ENCODE peak calls at places on chromosomes 1 and 21, in seven cellular contexts. H, U, B, E, X, J and Y are unnamed samples.

GRCh38 chr21:45306453-45306831 is 18.7 kb upstream of the POFUT2 start:
- DNase-seq in U (no peak), X (no peak), B (no peak), J (no peak), H (peak), E (no peak), Y (no peak)

GRCh38 chr1:20903452-20903851 is 116.3 kb upstream of the HP1BP3 start:
- DNase-seq in B (no peak), X (no peak), H (no peak), J (peak), U (peak), E (no peak), Y (peak)

GRCh38 chr1:24231701-24232100 is 44.6 kb upstream of the IFNLR1 start:
- DNase-seq in H (no peak), E (no peak), B (no peak), X (no peak), U (no peak), J (no peak), Y (no peak)

GRCh38 chr1:39845569-39846566 is 37.4 kb downstream of the TRIT1 start:
- DNase-seq in J (peak), B (peak), E (peak), U (peak), H (peak), X (peak), Y (peak)

GRCh38 chr1:29577512-29577911 is 341.2 kb downstream of the PTPRU start:
- DNase-seq in U (no peak), X (no peak), B (no peak), J (no peak), E (no peak), H (no peak), Y (no peak)

GRCh38 chr1:236395780-236396664 is 1.9 kb downstream of the EDARADD start:
- DNase-seq in B (no peak), J (no peak), X (no peak), E (no peak), U (no peak), H (no peak), Y (no peak)

GRCh38 chr1:89274431-89274857 is 1.8 kb upstream of the GBP5 start:
- DNase-seq in U (peak), B (peak), J (no peak), H (peak), E (peak), X (no peak), Y (peak)

GRCh38 chr1:157497284-157497683 is 55.0 kb downstream of the FCRL5 start:
- DNase-seq in U (no peak), B (no peak), X (no peak), J (no peak), H (no peak), E (no peak), Y (no peak)

GRCh38 chr1:31830511-31830910 is 14.7 kb upstream of the SPOCD1 start:
- DNase-seq in X (no peak), E (no peak), J (no peak), B (no peak), H (no peak), U (no peak), Y (no peak)

GRCh38 chr1:109365642-109366204 is 32.0 kb downstream of the SORT1 start:
- DNase-seq in U (no peak), H (no peak), J (no peak), B (no peak), X (no peak), E (peak), Y (no peak)

GRCh38 chr1:63817152-63817667 is 43.4 kb downstream of the ROR1 start:
- DNase-seq in H (no peak), U (peak), E (no peak), X (no peak), B (peak), J (peak), Y (no peak)

GRCh38 chr21:33402011-33402979 is 918 bp upstream of the IFNGR2 start:
- DNase-seq in X (peak), J (peak), H (peak), U (no peak), B (peak), E (peak), Y (peak)

GRCh38 chr1:84282780-84283333 is 18.7 kb upstream of the SAMD13 start:
- DNase-seq in E (no peak), U (no peak), J (no peak), H (no peak), X (no peak), B (no peak), Y (no peak)

GRCh38 chr21:20302084-20302483 is 696.1 kb upstream of the NCAM2 start:
- DNase-seq in U (no peak), X (no peak), E (no peak), H (no peak), J (no peak), B (no peak), Y (no peak)

GRCh38 chr1:226073184-226073950 is 10.9 kb downstream of the H3-3A start:
- DNase-seq in B (no peak), X (no peak), H (no peak), J (no peak), U (no peak), E (no peak), Y (no peak)

GRCh38 chr1:11281518-11282331 is 8.7 kb downstream of the UBIAD1 start:
- DNase-seq in J (peak), H (peak), B (peak), E (peak), X (no peak), U (peak), Y (peak)

GRCh38 chr21:22363504-22363903 is 1365.3 kb downstream of the NCAM2 start:
- DNase-seq in X (no peak), B (no peak), E (no peak), J (no peak), U (no peak), H (no peak), Y (no peak)

GRCh38 chr1:59455206-59455605 is 158.3 kb downstream of the FGGY start:
- DNase-seq in U (peak), E (peak), X (no peak), J (peak), H (no peak), B (peak), Y (peak)

GRCh38 chr1:43509007-43509739 is 21.5 kb upstream of the PTPRF start:
- DNase-seq in J (no peak), U (peak), H (no peak), B (no peak), E (no peak), X (no peak), Y (no peak)

GRCh38 chr1:171743014-171743870 is 1.4 kb upstream of the VAMP4 start:
- DNase-seq in E (peak), X (no peak), J (peak), H (peak), B (peak), U (peak), Y (peak)

GRCh38 chr1:203181586-203182376 is 4.7 kb downstream of the CHI3L1 start:
- DNase-seq in H (no peak), X (no peak), U (no peak), J (no peak), E (no peak), B (no peak), Y (no peak)

GRCh38 chr1:206498685-206499084 is 8.6 kb upstream of the RASSF5 start:
- DNase-seq in X (no peak), B (no peak), H (no peak), E (no peak), J (no peak), U (peak), Y (no peak)

GRCh38 chr1:153818876-153819275 is 43.7 kb downstream of the SLC27A3 start:
- DNase-seq in J (no peak), H (no peak), U (no peak), B (no peak), X (no peak), E (no peak), Y (no peak)

GRCh38 chr1:244049969-244050834 is 881 bp upstream of the ZBTB18 start:
- DNase-seq in H (no peak), J (no peak), B (no peak), E (no peak), U (no peak), X (no peak), Y (no peak)

DNA sequence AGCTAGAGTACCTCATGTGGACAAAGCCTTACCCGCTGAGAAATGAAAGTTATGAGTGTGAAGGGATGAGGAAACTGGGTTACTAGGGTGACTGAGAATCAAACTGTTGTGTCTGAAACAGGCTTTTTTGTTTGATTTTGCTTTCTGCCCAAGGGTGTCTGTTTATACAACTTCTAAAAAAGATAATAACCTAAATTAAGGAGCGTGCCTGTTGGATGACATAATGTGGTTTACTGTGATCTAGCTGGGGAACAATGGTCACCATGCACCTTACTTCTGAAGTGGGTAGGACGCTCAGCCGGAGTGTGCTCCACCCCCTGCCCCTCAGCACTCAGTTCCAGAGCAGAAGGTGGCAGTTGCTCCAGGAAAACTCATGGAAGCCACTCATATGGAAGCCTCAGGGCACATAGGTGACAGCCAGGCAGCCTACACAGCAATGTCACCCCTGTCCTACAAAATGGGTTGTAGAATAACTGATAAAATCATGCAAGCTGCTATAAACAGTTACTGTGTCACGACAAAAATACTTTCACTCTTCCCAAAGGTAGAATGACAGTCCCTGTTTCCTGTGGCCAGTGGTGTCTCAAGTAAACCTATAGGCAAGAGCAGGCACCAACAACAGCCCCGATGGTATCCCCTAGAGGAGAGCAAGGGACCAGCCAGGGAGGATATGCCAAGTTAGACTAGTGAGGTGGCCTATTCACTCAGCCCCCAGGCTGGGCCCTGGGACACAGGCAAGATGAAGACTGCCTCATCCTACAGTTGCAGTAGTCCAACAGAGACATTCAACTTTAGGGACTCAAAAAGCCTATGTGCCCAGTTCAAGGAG is 29.3 kb downstream of the SIPA1L2 start:
- DNase-seq in E (no peak), J (no peak), H (no peak), X (no peak), B (peak), U (no peak), Y (peak)
- TF ChIP-seq CTCF in E (no peak), J (no peak), H (no peak), X (no peak), B (no peak), U (no peak), Y (no peak)

DNA sequence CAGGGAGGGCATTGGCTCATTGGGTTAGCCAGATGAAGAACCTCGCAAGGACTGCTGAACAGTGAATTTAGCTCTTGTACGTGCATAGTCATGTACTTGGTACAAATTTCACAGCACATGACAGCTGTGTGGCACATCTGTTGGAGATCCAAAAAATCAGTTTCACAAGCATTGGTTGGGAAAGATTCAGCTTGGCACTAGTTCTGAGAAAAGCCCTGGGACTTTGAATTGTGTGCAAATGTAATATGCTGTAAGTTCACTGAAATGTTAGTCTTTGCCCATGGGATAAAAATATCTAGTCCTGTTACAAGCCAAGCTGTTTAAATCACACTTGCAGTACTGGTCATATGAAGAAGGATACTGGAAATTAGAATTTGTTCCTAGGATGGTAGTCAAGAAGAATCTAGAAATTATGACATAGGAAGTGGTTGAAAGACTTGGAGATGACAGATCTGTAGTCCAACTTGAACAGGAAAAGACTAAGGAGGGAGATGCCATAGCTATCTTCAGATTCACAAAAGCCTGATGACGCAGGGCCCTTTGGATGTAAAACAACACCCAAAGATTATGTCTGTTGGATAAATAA is 19.2 kb downstream of the LAMC2 start:
- DNase-seq in U (no peak), J (peak), H (no peak), B (peak), E (peak), X (no peak), Y (no peak)
- H3K4me3 ChIP-seq in U (no peak), J (no peak), H (no peak), B (no peak), E (no peak), X (no peak), Y (no peak)

GRCh38 chr1:197327776-197328364 is 59.8 kb downstream of the CRB1 start:
- DNase-seq in U (peak), H (no peak), E (no peak), X (no peak), J (no peak), B (peak), Y (no peak)
- TF ChIP-seq CTCF in U (peak), H (peak), E (peak), X (peak), J (peak), B (peak), Y (peak)

GRCh38 chr1:40917995-40918711 is 56.0 kb upstream of the CITED4 start:
- DNase-seq in X (no peak), U (no peak), H (no peak), E (no peak), J (no peak), B (no peak), Y (no peak)
- H3K4me3 ChIP-seq in X (no peak), U (no peak), H (no peak), E (no peak), J (no peak), B (no peak), Y (no peak)

DNA sequence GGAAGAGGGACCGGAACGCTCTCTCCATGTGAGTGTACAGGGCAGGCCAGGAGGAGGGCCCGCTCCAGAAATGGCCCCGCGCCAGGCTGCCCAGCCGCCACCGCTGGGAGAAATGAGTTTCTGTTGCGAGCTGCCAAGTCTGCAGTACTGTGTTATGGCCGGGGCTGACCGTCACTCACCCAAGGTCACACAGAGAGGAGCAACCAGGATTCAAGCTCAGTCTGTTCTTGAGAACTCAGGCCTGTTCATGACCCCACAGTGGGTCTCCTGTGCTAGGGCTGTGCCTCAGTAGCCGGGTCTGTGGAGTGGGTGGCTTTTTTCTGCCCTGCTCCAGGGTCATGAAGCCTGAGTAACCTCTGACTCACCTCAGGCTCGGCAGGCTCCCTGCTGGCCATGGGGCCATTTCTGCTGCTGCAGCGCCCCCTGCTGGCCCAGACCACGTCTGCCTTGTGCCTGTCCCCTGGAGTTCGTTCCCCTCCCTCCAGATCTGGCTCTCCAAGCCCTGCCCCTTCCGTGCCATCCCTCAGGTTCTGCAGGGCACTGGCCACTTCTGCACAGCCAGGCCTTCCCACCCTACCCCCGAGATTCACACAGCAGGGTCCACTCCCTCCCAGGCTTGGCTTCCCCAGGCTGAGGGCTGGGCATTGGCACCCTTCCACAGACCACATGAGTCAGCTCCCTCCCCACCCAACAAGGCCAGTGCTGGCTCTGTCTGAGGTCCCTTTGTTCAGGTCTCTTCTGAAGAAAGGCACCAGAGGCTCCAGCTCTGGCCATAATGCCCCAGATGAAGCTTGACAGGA is 51.8 kb downstream of the EDN2 start:
- DNase-seq in H (peak), J (peak), B (peak), X (peak), U (peak), E (peak), Y (peak)
- TF ChIP-seq CTCF in H (peak), J (peak), B (peak), X (peak), U (peak), E (peak), Y (peak)

GRCh38 chr1:227315500-227316346 is 2.6 kb downstream of the CDC42BPA start:
- DNase-seq in X (no peak), E (peak), J (peak), B (peak), U (peak), H (peak), Y (peak)
- H3K4me3 ChIP-seq in X (peak), E (peak), J (peak), B (peak), U (peak), H (peak), Y (peak)